ENCODE peak calls at places on chromosomes 2 and 18, in eight cellular contexts. F is lung, I is IMR-90, N is Calu3, Z is WTC11, P is brain microvascular endothelial cell, U is heart left ventricle, W is MM.1S. K is an unnamed sample.

GRCh38 chr2:83069724-83070123 is 1389.4 kb downstream of the SUCLG1 start:
- DNase-seq in Z (no peak), P (peak; percentile 77), I (peak; percentile 28), U (no peak), N (no peak), W (no peak), F (no peak), K (peak; percentile 13)

GRCh38 chr2:118837067-118837466 is 10.4 kb downstream of the EN1 start:
- DNase-seq in W (no peak), U (no peak), P (no peak), N (no peak), Z (no peak), F (no peak), I (no peak), K (no peak)

GRCh38 chr2:8729939-8730338 is 48.1 kb downstream of the ID2 start:
- DNase-seq in W (no peak), N (peak; percentile 36), F (peak; percentile 54), P (no peak), I (no peak), Z (no peak), U (peak; percentile 58), K (no peak)

GRCh38 chr2:23659773-23660172 is 267.1 kb downstream of the ATAD2B start:
- DNase-seq in P (no peak), F (no peak), W (no peak), N (no peak), U (no peak), I (no peak), Z (no peak), K (no peak)

GRCh38 chr2:217149087-217149660 is 289.3 kb upstream of the TNP1 start:
- DNase-seq in I (no peak), P (no peak), N (no peak), W (no peak), Z (no peak), F (no peak), U (no peak), K (no peak)

GRCh38 chr2:120574620-120575019 is 161.0 kb upstream of the GLI2 start:
- DNase-seq in F (no peak), N (no peak), W (no peak), P (no peak), I (no peak), U (no peak), Z (no peak), K (no peak)

GRCh38 chr18:43596106-43596712 is 318.9 kb upstream of the SYT4 start:
- DNase-seq in F (no peak), U (no peak), W (peak; percentile 58), P (no peak), Z (no peak), I (peak; percentile 29), N (no peak), K (peak; percentile 18)

GRCh38 chr2:106537047-106537446 is 49.9 kb downstream of the CD8B2 start:
- DNase-seq in U (peak; percentile 28), N (no peak), Z (no peak), P (no peak), W (no peak), F (no peak), I (no peak), K (no peak)

GRCh38 chr18:66168834-66169233 is 418.0 kb downstream of the CDH7 start:
- DNase-seq in U (peak; percentile 21), Z (no peak), P (no peak), I (no peak), W (no peak), N (no peak), F (no peak), K (no peak)

GRCh38 chr2:39732492-39732891 is 46.6 kb downstream of the THUMPD2 start:
- DNase-seq in I (no peak), P (no peak), N (no peak), W (no peak), U (no peak), F (no peak), Z (no peak), K (no peak)

GRCh38 chr2:39730276-39730675 is 48.8 kb downstream of the THUMPD2 start:
- DNase-seq in P (no peak), N (no peak), U (no peak), F (no peak), Z (no peak), I (no peak), W (no peak), K (no peak)

GRCh38 chr2:39728941-39729351 is 50.1 kb downstream of the THUMPD2 start:
- DNase-seq in W (peak; percentile 40), Z (peak; percentile 63), F (no peak), N (peak; percentile 60), P (peak; percentile 51), I (peak; percentile 35), U (no peak), K (peak; percentile 34)

GRCh38 chr2:39731546-39731945 is 47.5 kb downstream of the THUMPD2 start:
- DNase-seq in U (no peak), I (no peak), P (no peak), W (no peak), Z (no peak), N (no peak), F (no peak), K (no peak)

GRCh38 chr2:39730685-39731302 is 48.3 kb downstream of the THUMPD2 start:
- DNase-seq in P (peak; percentile 29), W (peak; percentile 30), I (peak; percentile 35), Z (no peak), U (no peak), F (no peak), N (no peak), K (peak; percentile 40)
- TF ChIP-seq CTCF in P (peak; percentile 61), W (peak; percentile 73), I (peak; percentile 56), Z (no peak), U (peak; percentile 57), F (no peak), N (peak; percentile 37), K (peak; percentile 79)

GRCh38 chr18:63515279-63515678 is 26.9 kb upstream of the SERPINB12 start:
- DNase-seq in N (no peak), I (no peak), U (no peak), W (no peak), F (no peak), P (no peak), Z (no peak), K (no peak)
- TF ChIP-seq CTCF in N (no peak), I (no peak), U (no peak), W (no peak), F (no peak), P (peak; percentile 51), Z (no peak), K (peak; percentile 67)

DNA sequence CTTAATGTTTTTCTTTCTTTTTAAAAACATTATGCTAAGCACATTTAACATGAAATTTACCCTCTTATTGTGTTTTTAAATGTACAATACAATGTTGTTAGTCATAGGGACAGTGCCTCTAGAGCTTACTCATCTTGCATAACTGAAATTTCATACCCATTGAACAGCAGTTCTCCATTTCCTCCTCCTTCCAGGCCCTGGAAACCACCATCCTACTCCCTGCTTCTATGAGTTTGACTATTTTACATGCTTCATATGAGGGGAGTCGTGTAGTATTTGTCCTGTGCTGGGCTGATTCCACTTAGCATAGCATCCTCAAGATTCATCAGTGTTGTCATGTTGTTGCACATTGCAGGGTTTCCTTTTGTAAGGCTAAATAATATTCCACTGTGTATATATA is 92.6 kb downstream of the SPATS2L start:
- DNase-seq in N (no peak), W (no peak), U (no peak), Z (no peak), F (no peak), I (peak; percentile 84), P (peak; percentile 75), K (peak; percentile 74)
- TF ChIP-seq CTCF in N (no peak), W (no peak), U (no peak), Z (no peak), F (no peak), I (no peak), P (no peak), K (no peak)

GRCh38 chr18:2978626-2979025 is 34.3 kb downstream of the LPIN2 start:
- DNase-seq in U (no peak), W (peak; percentile 12), N (no peak), Z (no peak), I (peak; percentile 91), P (peak; percentile 88), F (no peak), K (peak; percentile 83)

GRCh38 chr18:2981212-2981728 is 31.7 kb downstream of the LPIN2 start:
- DNase-seq in I (peak; percentile 95), U (no peak), F (no peak), P (peak; percentile 86), N (no peak), W (no peak), Z (no peak), K (peak; percentile 89)

GRCh38 chr18:2980607-2980923 is 32.4 kb downstream of the LPIN2 start:
- DNase-seq in U (no peak), I (no peak), Z (no peak), F (no peak), N (no peak), W (no peak), P (no peak), K (no peak)

GRCh38 chr18:2979027-2979570 is 33.8 kb downstream of the LPIN2 start:
- DNase-seq in P (peak; percentile 84), Z (no peak), I (peak; percentile 88), W (no peak), F (no peak), N (peak; percentile 45), U (no peak), K (peak; percentile 73)

DNA sequence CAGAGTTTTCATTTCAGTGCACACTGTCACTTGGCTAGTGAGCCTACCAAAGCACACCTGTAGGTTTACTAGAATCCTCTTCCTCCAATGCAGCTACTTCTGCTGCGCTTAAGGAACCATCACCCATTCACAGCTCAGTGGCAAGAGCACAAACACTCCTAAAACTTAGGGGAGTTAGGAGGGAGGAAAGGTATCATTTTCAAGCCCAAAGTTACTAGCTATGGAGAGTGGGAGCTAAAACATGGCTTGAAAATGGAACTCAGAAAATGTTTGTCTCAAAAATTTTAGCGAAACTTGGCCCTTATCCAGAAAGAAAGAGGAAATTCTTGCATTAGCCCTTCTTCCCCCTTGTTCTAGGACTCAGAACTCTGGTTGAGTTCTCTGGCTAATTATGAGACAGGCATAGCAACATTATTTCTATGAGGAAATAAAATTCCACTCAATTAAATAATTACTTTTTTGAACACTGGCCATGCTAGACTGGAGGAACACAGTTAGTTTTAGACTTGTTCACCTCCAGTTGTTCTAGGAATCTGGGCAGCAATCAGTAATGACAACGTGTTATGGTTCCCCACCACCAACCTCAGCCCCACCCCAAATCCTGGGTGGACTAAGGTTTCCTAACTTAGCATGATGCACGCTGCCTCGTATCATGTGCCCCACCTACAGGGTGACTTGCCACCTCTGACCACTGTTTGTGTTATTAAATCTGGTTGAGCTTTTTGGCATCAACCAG is 32.9 kb downstream of the LPIN2 start:
- DNase-seq in N (peak; percentile 24), P (no peak), I (no peak), U (no peak), Z (no peak), W (no peak), F (no peak), K (no peak)
- TF ChIP-seq CTCF in N (no peak), P (no peak), I (no peak), U (no peak), Z (no peak), W (no peak), F (no peak), K (no peak)

DNA sequence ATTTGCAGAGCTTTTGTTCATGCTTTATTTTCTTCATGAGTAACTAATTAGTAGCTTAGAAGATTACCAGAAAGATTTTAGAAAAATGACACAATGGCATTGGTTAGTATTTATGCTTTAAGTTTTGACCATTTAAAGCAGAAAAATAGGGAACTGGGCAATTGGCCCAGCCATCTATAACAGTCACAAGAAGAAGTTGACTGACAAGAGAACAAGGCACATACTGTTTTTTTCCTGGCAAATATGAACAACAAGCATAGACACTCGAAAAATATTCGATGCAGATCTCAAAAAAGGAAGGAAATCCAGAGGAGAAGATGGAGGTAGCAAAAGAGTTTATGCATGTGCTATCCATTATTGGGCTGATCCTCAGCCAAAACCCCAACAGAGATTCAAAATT is 200.8 kb upstream of the SLC35G4 start:
- DNase-seq in U (no peak), W (no peak), N (no peak), I (no peak), Z (no peak), F (no peak), P (no peak), K (no peak)
- TF ChIP-seq CTCF in U (no peak), W (no peak), N (no peak), I (no peak), Z (no peak), F (no peak), P (no peak), K (no peak)